ENCODE peak calls at places on chromosomes 7 and 10, in five cellular contexts. V is MM.1S, M is HCT116, Q is GM23338, C is hepatocyte. H is an unnamed sample.

GRCh38 chr7:46387646-46388045 is 466.6 kb upstream of the IGFBP3 start:
- DNase-seq in V (no peak), M (no peak), Q (no peak), C (no peak), H (peak)

GRCh38 chr10:114504769-114505579 is 100.7 kb upstream of the AFAP1L2 start:
- DNase-seq in V (no peak), M (no peak), Q (peak), C (peak), H (peak)

GRCh38 chr7:140625908-140626868 is 14.4 kb downstream of the DENND2A start:
- DNase-seq in V (no peak), M (no peak), Q (peak), C (peak), H (peak)

GRCh38 chr10:45000764-45001381 is at the start of gene ZNF22:
- DNase-seq in V (peak), M (no peak), Q (peak), C (peak), H (peak)

GRCh38 chr7:87113077-87113476 is 39.2 kb upstream of the DMTF1 start:
- DNase-seq in V (no peak), M (no peak), Q (no peak), C (no peak), H (peak)

GRCh38 chr10:61456095-61456789 is 3.1 kb upstream of the TMEM26 start:
- DNase-seq in V (no peak), M (no peak), Q (no peak), C (no peak), H (no peak)

GRCh38 chr10:95445223-95445836 is 115.8 kb downstream of the SORBS1 start:
- DNase-seq in V (no peak), M (peak), Q (no peak), C (peak), H (peak)

GRCh38 chr7:105871142-105871541 is 5.3 kb downstream of the ATXN7L1 start:
- DNase-seq in V (no peak), M (peak), Q (no peak), C (no peak), H (no peak)

GRCh38 chr7:94655562-94655883 is 410 bp downstream of the SGCE start:
- DNase-seq in V (no peak), M (no peak), Q (peak), C (peak), H (no peak)

GRCh38 chr10:34319197-34319846 is 495.8 kb downstream of the PARD3 start:
- DNase-seq in V (no peak), M (peak), Q (no peak), C (peak), H (peak)

GRCh38 chr10:121078036-121078435 is 226.9 kb downstream of the WDR11 start:
- DNase-seq in V (no peak), M (no peak), Q (no peak), C (no peak), H (no peak)

GRCh38 chr7:70739646-70740045 is 392.3 kb upstream of the GALNT17 start:
- DNase-seq in V (no peak), M (no peak), Q (no peak), C (no peak), H (no peak)

GRCh38 chr10:118002581-118002980 is 44.2 kb downstream of the RAB11FIP2 start:
- DNase-seq in V (no peak), M (peak), Q (no peak), C (no peak), H (peak)

GRCh38 chr7:22110227-22110839 is 164.6 kb upstream of the CDCA7L start:
- DNase-seq in V (peak), M (peak), Q (peak), C (peak), H (peak)

GRCh38 chr10:103145860-103146466 is 47.1 kb downstream of the NT5C2 start:
- DNase-seq in V (no peak), M (peak), Q (no peak), C (peak), H (peak)

GRCh38 chr7:82527831-82528230 is 84.3 kb upstream of the CACNA2D1 start:
- DNase-seq in V (no peak), M (no peak), Q (no peak), C (no peak), H (peak)

GRCh38 chr10:110671788-110672579 is 27.8 kb downstream of the RBM20 start:
- DNase-seq in V (peak), M (peak), Q (peak), C (peak), H (peak)
- H3K27ac ChIP-seq in V (no peak), M (peak), Q (no peak), C (no peak), H (no peak)

GRCh38 chr10:48940372-48940771 is 732 bp upstream of the LRRC18 start:
- DNase-seq in V (no peak), M (no peak), Q (no peak), C (no peak), H (no peak)

GRCh38 chr10:48938990-48939536 is 577 bp downstream of the LRRC18 start:
- DNase-seq in V (no peak), M (no peak), Q (no peak), C (no peak), H (no peak)

GRCh38 chr10:48939790-48940325 is at the start of gene LRRC18:
- DNase-seq in V (no peak), M (no peak), Q (no peak), C (no peak), H (no peak)

GRCh38 chr10:48941427-48942075 is 1.9 kb upstream of the LRRC18 start:
- DNase-seq in V (no peak), M (no peak), Q (no peak), C (no peak), H (no peak)

GRCh38 chr10:48940958-48941357 is 1.3 kb upstream of the LRRC18 start:
- DNase-seq in V (no peak), M (no peak), Q (no peak), C (no peak), H (no peak)
- TF ChIP-seq EZH2phosphoT487 in V (no peak), M (no peak), Q (no peak), C (no peak), H (no peak)

GRCh38 chr7:100626055-100626454 is 13.7 kb downstream of the MOSPD3 start:
- DNase-seq in V (no peak), M (no peak), Q (no peak), C (no peak), H (no peak)
- H2AFZ ChIP-seq in V (peak), M (no peak), Q (peak), C (no peak), H (peak)

GRCh38 chr7:116225860-116226259 is 15.5 kb downstream of the TES start:
- DNase-seq in V (no peak), M (no peak), Q (no peak), C (no peak), H (no peak)

GRCh38 chr7:116229359-116229758 is 19.0 kb downstream of the TES start:
- DNase-seq in V (peak), M (no peak), Q (no peak), C (no peak), H (no peak)

GRCh38 chr7:116226664-116227063 is 16.3 kb downstream of the TES start:
- DNase-seq in V (no peak), M (no peak), Q (no peak), C (no peak), H (peak)

GRCh38 chr7:116228241-116228640 is 17.9 kb downstream of the TES start:
- DNase-seq in V (no peak), M (no peak), Q (no peak), C (no peak), H (peak)

GRCh38 chr7:116227678-116228239 is 17.4 kb downstream of the TES start:
- DNase-seq in V (no peak), M (no peak), Q (no peak), C (no peak), H (peak)
- H3K27ac ChIP-seq in V (no peak), M (no peak), Q (no peak), C (no peak), H (peak)

GRCh38 chr10:131220601-131221171 is 90.8 kb downstream of the TCERG1L start:
- DNase-seq in V (no peak), M (no peak), Q (no peak), C (no peak), H (no peak)

GRCh38 chr10:131224106-131224505 is 87.4 kb downstream of the TCERG1L start:
- DNase-seq in V (no peak), M (no peak), Q (no peak), C (no peak), H (no peak)

GRCh38 chr10:131221632-131222277 is 89.8 kb downstream of the TCERG1L start:
- DNase-seq in V (no peak), M (no peak), Q (no peak), C (no peak), H (no peak)

GRCh38 chr10:131222986-131223385 is 88.5 kb downstream of the TCERG1L start:
- DNase-seq in V (no peak), M (no peak), Q (no peak), C (no peak), H (no peak)

DNA sequence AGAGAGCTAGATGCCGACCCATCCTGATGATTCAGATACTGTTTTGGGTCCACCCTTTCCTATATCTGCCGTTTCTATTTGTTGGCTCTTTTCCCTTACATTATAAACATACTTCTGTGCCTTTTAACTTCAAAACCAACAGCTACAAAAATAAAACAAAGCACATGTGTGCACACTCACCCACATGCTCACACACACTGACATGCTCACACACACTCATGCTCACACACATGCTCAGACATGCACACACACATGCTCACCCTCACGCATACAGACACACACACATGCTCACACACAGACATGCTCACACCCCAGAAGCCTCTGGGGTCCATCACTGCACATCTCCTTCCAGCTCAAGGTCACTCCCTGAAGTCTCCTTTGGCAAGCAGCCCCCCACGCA is 88.1 kb downstream of the TCERG1L start:
- DNase-seq in V (no peak), M (no peak), Q (no peak), C (no peak), H (no peak)
- TF ChIP-seq EZH2phosphoT487 in V (no peak), M (no peak), Q (no peak), C (no peak), H (no peak)

GRCh38 chr10:4205113-4205512 is 420.1 kb upstream of the KLF6 start:
- DNase-seq in V (no peak), M (no peak), Q (no peak), C (no peak), H (no peak)
- H2AFZ ChIP-seq in V (no peak), M (no peak), Q (peak), C (no peak), H (no peak)

DNA sequence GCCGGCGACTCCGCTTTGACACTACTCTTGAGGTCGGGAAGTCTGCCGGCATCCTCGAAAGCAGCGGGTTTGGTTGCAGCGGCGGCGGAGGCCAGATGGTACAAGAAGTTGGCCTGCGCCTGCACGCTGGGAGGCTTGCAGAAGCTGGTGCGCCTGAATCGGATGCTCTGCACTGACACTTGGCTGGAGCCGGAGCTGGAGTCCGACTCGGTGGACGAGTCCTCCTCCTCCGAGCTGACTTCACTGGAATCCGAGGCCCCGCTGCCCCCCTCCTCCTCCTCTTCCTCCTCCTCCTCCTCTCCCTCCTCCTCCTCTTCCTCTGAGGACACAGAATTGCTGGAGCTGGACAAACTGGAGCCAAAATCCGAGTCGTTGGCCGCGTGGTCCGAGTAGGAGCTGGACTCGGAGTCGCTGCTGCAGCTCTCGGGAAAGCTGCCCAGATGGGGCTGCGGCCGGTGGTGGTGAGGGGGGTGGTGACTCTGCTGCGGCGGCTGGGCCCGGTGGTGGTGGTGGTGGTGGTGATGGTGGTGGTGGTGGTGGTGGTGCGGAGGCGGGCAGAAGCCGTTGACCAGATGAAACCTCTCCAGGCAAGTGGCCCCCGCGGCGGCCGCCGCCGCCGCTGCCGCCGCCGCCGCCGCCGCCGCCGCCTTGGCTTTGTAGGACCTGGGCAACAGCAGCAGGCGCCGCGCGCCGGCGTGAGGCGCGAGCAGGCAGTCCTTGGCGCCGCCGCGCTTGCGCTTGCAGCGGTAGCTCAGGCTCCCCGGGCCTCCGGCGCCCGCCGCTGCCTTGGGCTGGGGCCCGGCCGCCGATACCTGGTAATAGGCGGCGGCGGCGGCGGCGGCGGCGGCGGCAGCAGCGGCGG is 9.0 kb downstream of the SKIDA1 start:
- DNase-seq in V (peak), M (no peak), Q (peak), C (peak), H (peak)
- H3K27ac ChIP-seq in V (no peak), M (peak), Q (no peak), C (peak), H (peak)

DNA sequence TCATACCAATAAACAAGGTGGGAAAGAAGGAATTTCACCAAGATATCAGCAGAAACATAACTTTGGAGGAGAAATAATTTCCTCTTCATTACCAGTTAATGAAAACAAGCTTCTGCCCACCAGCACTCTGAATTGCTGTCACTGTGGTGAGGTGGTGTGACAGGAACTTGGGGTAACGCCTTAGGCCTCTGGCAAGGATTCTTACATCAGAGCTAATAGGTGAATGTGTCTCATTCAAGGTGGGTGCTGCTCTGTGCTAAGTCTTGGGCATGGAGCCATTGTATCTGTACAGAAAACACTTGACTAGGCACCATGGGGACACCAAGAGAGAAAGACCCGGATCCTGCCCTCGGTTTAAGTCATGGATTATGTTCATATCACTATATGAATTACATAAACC is 8.3 kb upstream of the LOXL4 start:
- DNase-seq in V (no peak), M (no peak), Q (no peak), C (no peak), H (no peak)
- TF ChIP-seq EZH2phosphoT487 in V (no peak), M (no peak), Q (no peak), C (no peak), H (no peak)